ENCODE peak calls at places on chromosomes 3 and 15, in six cellular contexts. O is choroid plexus epithelial cell, L is HFF-Myc, R is stomach, X is tibial nerve, P is testis. A is an unnamed sample.

GRCh38 chr3:128448491-128448890 is 18.2 kb downstream of the DNAJB8 start:
- DNase-seq in O (no peak), L (no peak), R (no peak), X (no peak), P (no peak), A (no peak)

GRCh38 chr15:44802336-44802735 is 66.0 kb downstream of the TRIM69 start:
- DNase-seq in O (no peak), L (no peak), R (no peak), X (no peak), P (no peak), A (peak)

GRCh38 chr3:81666502-81667121 is 94.8 kb downstream of the GBE1 start:
- DNase-seq in O (peak), L (peak), R (no peak), X (no peak), P (no peak), A (no peak)

GRCh38 chr3:46163551-46163981 is 44.5 kb downstream of the CCR1 start:
- DNase-seq in O (peak), L (no peak), R (no peak), X (no peak), P (no peak), A (no peak)

GRCh38 chr3:3798641-3799113 is 554 bp upstream of the LRRN1 start:
- DNase-seq in O (no peak), L (no peak), R (peak), X (no peak), P (peak), A (no peak)

GRCh38 chr3:134426660-134427181 is 52.5 kb upstream of the AMOTL2 start:
- DNase-seq in O (peak), L (no peak), R (no peak), X (no peak), P (no peak), A (no peak)

GRCh38 chr3:96813820-96814580 is 394 bp upstream of the EPHA6 start:
- DNase-seq in O (peak), L (no peak), R (peak), X (peak), P (peak), A (no peak)

GRCh38 chr3:49716169-49716568 is 3.3 kb downstream of the AMIGO3 start:
- DNase-seq in O (no peak), L (no peak), R (no peak), X (no peak), P (no peak), A (no peak)

GRCh38 chr3:70090322-70090913 is 90.9 kb downstream of the SAMMSON start:
- DNase-seq in O (peak), L (no peak), R (no peak), X (peak), P (no peak), A (no peak)

GRCh38 chr3:114362815-114363214 is 69.0 kb downstream of the TIGIT start:
- DNase-seq in O (peak), L (no peak), R (no peak), X (no peak), P (no peak), A (no peak)

GRCh38 chr15:57213783-57214366 is 162.4 kb upstream of the CGNL1 start:
- DNase-seq in O (peak), L (peak), R (no peak), X (peak), P (no peak), A (peak)

GRCh38 chr3:29649815-29650547 is 369.1 kb downstream of the RBMS3 start:
- DNase-seq in O (peak), L (no peak), R (no peak), X (peak), P (peak), A (no peak)

GRCh38 chr3:172405914-172406313 is 42.3 kb downstream of the GHSR start:
- DNase-seq in O (no peak), L (no peak), R (no peak), X (no peak), P (no peak), A (no peak)

GRCh38 chr3:30750967-30751366 is 143.5 kb downstream of the GADL1 start:
- DNase-seq in O (no peak), L (no peak), R (no peak), X (no peak), P (peak), A (no peak)

GRCh38 chr3:23565376-23565775 is 240.4 kb upstream of the UBE2E1 start:
- DNase-seq in O (no peak), L (no peak), R (no peak), X (no peak), P (no peak), A (no peak)

GRCh38 chr3:170826047-170826446 is 43.9 kb downstream of the RPL22L1 start:
- DNase-seq in O (no peak), L (no peak), R (no peak), X (no peak), P (no peak), A (no peak)

GRCh38 chr3:32316976-32317375 is 74.7 kb upstream of the CMTM7 start:
- DNase-seq in O (no peak), L (no peak), R (no peak), X (no peak), P (no peak), A (no peak)

GRCh38 chr3:36058404-36059035 is 321.8 kb upstream of the STAC start:
- DNase-seq in O (no peak), L (no peak), R (no peak), X (no peak), P (no peak), A (no peak)

GRCh38 chr15:25767356-25768151 is 95.6 kb downstream of the ATP10A start:
- DNase-seq in O (no peak), L (no peak), R (no peak), X (no peak), P (no peak), A (no peak)

GRCh38 chr15:86444527-86444926 is 364.9 kb downstream of the AGBL1 start:
- DNase-seq in O (no peak), L (no peak), R (no peak), X (no peak), P (no peak), A (no peak)

GRCh38 chr3:57060089-57060829 is at the start of gene SPATA12:
- DNase-seq in O (peak), L (peak), R (peak), X (peak), P (peak), A (peak)

GRCh38 chr15:37973856-37974255 is 39.4 kb downstream of the TMCO5A start:
- DNase-seq in O (peak), L (no peak), R (no peak), X (no peak), P (no peak), A (no peak)

GRCh38 chr15:51401872-51402517 is 60.5 kb downstream of the GLDN start:
- DNase-seq in O (peak), L (no peak), R (peak), X (peak), P (peak), A (peak)

GRCh38 chr3:111582114-111582461 is 13.1 kb downstream of the ZBED2 start:
- DNase-seq in O (peak), L (peak), R (no peak), X (no peak), P (no peak), A (no peak)

GRCh38 chr3:36155515-36155914 is 224.8 kb upstream of the STAC start:
- DNase-seq in O (no peak), L (no peak), R (no peak), X (no peak), P (no peak), A (no peak)

GRCh38 chr15:27214032-27214431 is 243.1 kb downstream of the GABRG3 start:
- DNase-seq in O (no peak), L (no peak), R (no peak), X (no peak), P (no peak), A (no peak)

GRCh38 chr3:4019509-4019908 is 220.3 kb downstream of the LRRN1 start:
- DNase-seq in O (no peak), L (no peak), R (no peak), X (no peak), P (no peak), A (no peak)

GRCh38 chr15:77530576-77530975 is 102.1 kb downstream of the LINGO1 start:
- DNase-seq in O (peak), L (no peak), R (no peak), X (no peak), P (no peak), A (no peak)

GRCh38 chr15:97037080-97037479 is 706.6 kb downstream of the NR2F2 start:
- DNase-seq in O (peak), L (no peak), R (no peak), X (no peak), P (no peak), A (no peak)

GRCh38 chr3:128372707-128373533 is 93.8 kb downstream of the DNAJB8 start:
- DNase-seq in O (no peak), L (no peak), R (no peak), X (no peak), P (no peak), A (no peak)

GRCh38 chr15:70555713-70556112 is 207.6 kb downstream of the UACA start:
- DNase-seq in O (no peak), L (no peak), R (peak), X (no peak), P (no peak), A (no peak)

DNA sequence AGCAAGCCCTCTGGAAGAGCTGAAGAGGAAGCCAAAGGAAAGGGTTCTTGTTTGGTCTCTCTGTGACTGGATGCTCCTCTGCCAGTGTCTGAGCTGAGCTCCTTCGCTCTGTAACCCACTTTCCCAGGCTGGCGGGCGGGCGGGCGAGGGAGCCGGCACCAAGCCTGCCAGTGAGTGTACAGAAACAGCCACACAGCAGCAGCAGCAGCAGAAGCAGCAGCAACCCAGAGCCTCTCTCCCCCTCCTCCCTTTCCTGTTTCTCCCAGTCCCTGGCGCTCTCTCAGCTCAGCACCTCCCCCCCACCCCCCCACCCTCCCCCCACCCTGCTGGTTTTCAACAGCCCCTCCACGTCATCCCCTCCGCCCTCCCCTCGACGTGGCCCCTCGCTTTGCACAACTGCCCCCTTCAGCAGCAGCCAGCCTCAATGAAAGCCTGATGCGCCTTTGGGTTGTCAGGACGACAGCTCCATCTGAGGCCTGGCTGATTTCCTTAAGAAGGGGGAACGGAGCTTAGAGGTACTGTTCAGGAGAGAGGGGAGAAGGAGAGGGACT is at the start of gene LSAMP:
- DNase-seq in O (peak), L (no peak), R (no peak), X (no peak), P (peak), A (no peak)
- H3K4me3 ChIP-seq in O (peak), L (peak), R (peak), X (peak), P (peak), A (no peak)

GRCh38 chr3:140053794-140054193 is 118.8 kb downstream of the CLSTN2 start:
- DNase-seq in O (no peak), L (no peak), R (no peak), X (no peak), P (no peak), A (no peak)

GRCh38 chr3:140053011-140053702 is 118.2 kb downstream of the CLSTN2 start:
- DNase-seq in O (no peak), L (no peak), R (no peak), X (no peak), P (no peak), A (no peak)

GRCh38 chr3:140055032-140055791 is 120.2 kb downstream of the CLSTN2 start:
- DNase-seq in O (no peak), L (no peak), R (no peak), X (no peak), P (no peak), A (no peak)

GRCh38 chr3:140050396-140050795 is 115.4 kb downstream of the CLSTN2 start:
- DNase-seq in O (no peak), L (no peak), R (no peak), X (no peak), P (no peak), A (no peak)

GRCh38 chr3:140050977-140051957 is 116.3 kb downstream of the CLSTN2 start:
- DNase-seq in O (peak), L (no peak), R (no peak), X (no peak), P (peak), A (no peak)
- TF ChIP-seq CTCF in O (peak), L (peak), R (no peak), X (no peak), P (peak), A (peak)

GRCh38 chr3:147391726-147392082 is 14.6 kb downstream of the ZIC4 start:
- DNase-seq in O (peak), L (no peak), R (no peak), X (no peak), P (no peak), A (no peak)
- H3K4me3 ChIP-seq in O (peak), L (peak), R (peak), X (peak), P (no peak), A (no peak)

GRCh38 chr3:143672396-143673165 is 175.7 kb downstream of the SLC9A9 start:
- DNase-seq in O (no peak), L (no peak), R (no peak), X (no peak), P (no peak), A (no peak)
- TF ChIP-seq CTCF in O (no peak), L (no peak), R (no peak), X (no peak), P (no peak), A (no peak)

DNA sequence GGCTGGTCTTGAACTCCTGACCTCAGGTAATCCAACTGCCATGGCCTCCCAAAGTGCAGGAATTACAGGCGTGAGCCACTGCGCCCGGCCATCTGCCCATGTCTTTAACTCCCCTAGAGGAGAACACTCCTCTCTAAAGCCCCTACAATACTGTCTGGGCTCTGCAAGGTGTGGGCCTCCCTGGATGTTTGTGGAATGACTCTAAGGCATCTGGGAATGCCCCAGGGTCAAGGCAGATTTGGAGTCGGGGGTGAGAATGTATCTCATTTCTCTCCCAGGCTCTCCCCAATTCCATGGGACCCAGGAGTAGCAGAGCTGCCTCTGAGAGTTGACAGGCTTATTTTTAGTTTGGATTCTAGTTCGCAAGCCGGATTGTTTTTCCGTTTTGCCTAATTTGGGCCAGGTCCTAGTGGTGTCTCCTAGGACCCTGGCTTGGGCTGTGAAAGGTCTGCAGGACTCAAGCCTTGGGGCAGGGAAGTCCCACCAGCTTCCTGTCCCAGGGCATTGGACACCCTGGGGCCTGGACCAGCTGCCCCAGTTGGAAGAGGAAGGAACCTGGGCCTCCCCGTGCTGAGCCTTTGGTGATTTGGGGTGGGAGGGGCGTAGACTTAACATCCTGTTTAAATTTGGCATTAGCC is 53.5 kb downstream of the MAGEF1 start:
- DNase-seq in O (no peak), L (no peak), R (no peak), X (no peak), P (no peak), A (no peak)
- H3K4me3 ChIP-seq in O (no peak), L (no peak), R (no peak), X (no peak), P (no peak), A (no peak)

GRCh38 chr3:12353796-12354505 is 65.1 kb downstream of the PPARG start:
- DNase-seq in O (peak), L (no peak), R (no peak), X (peak), P (no peak), A (peak)

GRCh38 chr3:12351145-12351544 is 62.3 kb downstream of the PPARG start:
- DNase-seq in O (no peak), L (no peak), R (no peak), X (peak), P (no peak), A (peak)

GRCh38 chr3:12350151-12350813 is 61.4 kb downstream of the PPARG start:
- DNase-seq in O (peak), L (no peak), R (peak), X (peak), P (peak), A (peak)

GRCh38 chr3:12356175-12356574 is 67.3 kb downstream of the PPARG start:
- DNase-seq in O (no peak), L (no peak), R (no peak), X (no peak), P (no peak), A (peak)

DNA sequence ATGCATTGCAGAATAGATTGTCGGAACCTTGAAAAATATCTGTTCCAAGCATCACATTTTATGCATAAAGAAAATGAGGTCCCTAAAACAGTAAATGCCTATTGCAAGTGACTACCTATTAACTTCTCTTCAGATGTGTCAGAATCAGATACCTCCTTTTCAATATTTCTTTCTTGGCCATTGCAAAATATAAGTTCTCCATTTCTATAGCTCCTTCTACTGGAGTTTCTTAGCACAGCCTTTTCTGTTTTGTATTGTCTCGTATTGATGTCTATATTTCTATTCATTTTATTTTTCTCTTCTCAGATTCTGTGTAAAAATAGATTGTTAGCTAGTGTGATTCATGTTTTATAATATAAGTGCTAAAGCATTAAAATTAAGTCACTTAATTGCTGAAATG is 63.4 kb downstream of the PPARG start:
- DNase-seq in O (peak), L (no peak), R (no peak), X (no peak), P (no peak), A (no peak)
- TF ChIP-seq CTCF in O (no peak), L (no peak), R (no peak), X (no peak), P (no peak), A (peak)

DNA sequence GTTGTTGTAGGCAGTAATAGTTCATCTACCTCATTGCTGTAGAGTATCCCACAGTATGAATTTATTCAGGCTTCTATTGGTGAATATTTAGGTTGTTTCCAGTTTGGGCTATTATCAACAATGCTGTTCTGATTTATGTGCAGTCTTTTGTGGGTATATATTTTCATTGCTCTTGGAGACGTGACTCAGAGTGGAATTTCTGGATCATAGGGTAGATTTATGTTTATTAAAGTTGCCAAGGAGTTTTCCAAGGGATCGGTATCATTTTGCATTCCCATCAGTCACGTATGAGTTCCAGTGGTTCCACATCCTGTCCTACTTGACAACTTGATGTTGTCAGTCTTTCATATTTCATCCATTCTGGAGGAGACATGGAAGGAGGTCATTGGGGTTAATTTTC is 8.4 kb upstream of the HRH1 start:
- DNase-seq in O (peak), L (peak), R (no peak), X (no peak), P (no peak), A (no peak)
- H3K4me3 ChIP-seq in O (no peak), L (no peak), R (no peak), X (no peak), P (no peak), A (no peak)

DNA sequence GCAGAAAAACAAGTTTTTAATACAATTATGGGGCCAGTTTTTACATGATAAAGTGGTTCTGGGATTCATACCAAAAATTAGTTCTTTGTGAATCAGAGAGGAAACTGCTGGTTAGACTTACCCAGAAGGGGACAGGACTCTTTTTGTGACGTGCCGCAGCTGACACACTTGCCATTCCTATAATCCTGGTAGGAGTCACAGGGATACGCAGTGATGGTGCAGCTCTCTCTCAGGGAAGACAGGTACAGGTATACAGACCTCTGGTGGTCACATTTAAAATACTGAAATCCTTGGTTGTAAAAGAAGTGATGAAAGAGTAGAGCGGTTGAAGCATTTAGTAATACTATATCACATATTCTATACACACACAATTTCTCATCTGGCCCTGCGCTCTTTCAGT is 20.2 kb upstream of the TMEM41A start:
- DNase-seq in O (no peak), L (no peak), R (no peak), X (no peak), P (no peak), A (no peak)
- TF ChIP-seq CTCF in O (no peak), L (no peak), R (no peak), X (no peak), P (no peak), A (no peak)